ENCODE peak calls at places on chromosome 7, in six cellular contexts. One of them, this sample, is unnamed.

GRCh38 chr7:46133741-46134140 is 212.7 kb upstream of the IGFBP3 start:
- DNase-seq in SK-N-SH: no peak
- DNase-seq in GM23338: no peak
- DNase-seq in neural progenitor cell: no peak
- DNase-seq in endothelial cell of umbilical vein: no peak
- DNase-seq in mammary epithelial cell: no peak
- DNase-seq in this sample: no peak

GRCh38 chr7:65371468-65371867 is 2.2 kb upstream of the ZNF92 start:
- DNase-seq in neural progenitor cell: peak; percentile 20
- DNase-seq in SK-N-SH: no peak
- DNase-seq in mammary epithelial cell: no peak
- DNase-seq in endothelial cell of umbilical vein: no peak
- DNase-seq in GM23338: no peak
- DNase-seq in this sample: no peak

GRCh38 chr7:70776627-70777101 is 355.3 kb upstream of the GALNT17 start:
- DNase-seq in endothelial cell of umbilical vein: no peak
- DNase-seq in neural progenitor cell: no peak
- DNase-seq in GM23338: no peak
- DNase-seq in mammary epithelial cell: peak; percentile 8
- DNase-seq in SK-N-SH: no peak
- DNase-seq in this sample: no peak

GRCh38 chr7:157309990-157310668 is 26.7 kb upstream of the DNAJB6 start:
- DNase-seq in SK-N-SH: peak; percentile 42
- DNase-seq in GM23338: peak; percentile 95
- DNase-seq in endothelial cell of umbilical vein: peak; percentile 28
- DNase-seq in neural progenitor cell: no peak
- DNase-seq in mammary epithelial cell: peak; percentile 98
- DNase-seq in this sample: no peak

GRCh38 chr7:149856-150636 is 42.3 kb upstream of the FAM20C start:
- DNase-seq in endothelial cell of umbilical vein: no peak
- DNase-seq in SK-N-SH: peak; percentile 80
- DNase-seq in neural progenitor cell: no peak
- DNase-seq in mammary epithelial cell: no peak
- DNase-seq in GM23338: peak; percentile 56
- DNase-seq in this sample: no peak

GRCh38 chr7:18927134-18927533 is 190.3 kb downstream of the TWIST1 start:
- DNase-seq in SK-N-SH: no peak
- DNase-seq in endothelial cell of umbilical vein: no peak
- DNase-seq in neural progenitor cell: no peak
- DNase-seq in GM23338: no peak
- DNase-seq in mammary epithelial cell: no peak
- DNase-seq in this sample: no peak

GRCh38 chr7:72546586-72546985 is 134.4 kb upstream of the CALN1 start:
- DNase-seq in GM23338: no peak
- DNase-seq in neural progenitor cell: no peak
- DNase-seq in endothelial cell of umbilical vein: no peak
- DNase-seq in mammary epithelial cell: no peak
- DNase-seq in SK-N-SH: no peak
- DNase-seq in this sample: no peak

GRCh38 chr7:133576769-133577168 is 323.9 kb downstream of the EXOC4 start:
- DNase-seq in mammary epithelial cell: no peak
- DNase-seq in SK-N-SH: peak; percentile 43
- DNase-seq in neural progenitor cell: no peak
- DNase-seq in endothelial cell of umbilical vein: no peak
- DNase-seq in GM23338: no peak
- DNase-seq in this sample: no peak

GRCh38 chr7:131605280-131605878 is 49.0 kb upstream of the PODXL start:
- DNase-seq in mammary epithelial cell: no peak
- DNase-seq in GM23338: peak; percentile 98
- DNase-seq in endothelial cell of umbilical vein: no peak
- DNase-seq in neural progenitor cell: peak; percentile 89
- DNase-seq in SK-N-SH: no peak
- DNase-seq in this sample: no peak

GRCh38 chr7:139734395-139734794 is 43.4 kb downstream of the HIPK2 start:
- DNase-seq in SK-N-SH: no peak
- DNase-seq in mammary epithelial cell: peak; percentile 85
- DNase-seq in GM23338: no peak
- DNase-seq in neural progenitor cell: no peak
- DNase-seq in endothelial cell of umbilical vein: peak; percentile 43
- DNase-seq in this sample: no peak

GRCh38 chr7:143069912-143070500 is 17.9 kb downstream of the OR6V1 start:
- DNase-seq in endothelial cell of umbilical vein: no peak
- DNase-seq in GM23338: peak; percentile 27
- DNase-seq in SK-N-SH: no peak
- DNase-seq in neural progenitor cell: peak; percentile 20
- DNase-seq in mammary epithelial cell: no peak
- DNase-seq in this sample: no peak

GRCh38 chr7:91565499-91566331 is 301.5 kb downstream of the FZD1 start:
- DNase-seq in GM23338: peak; percentile 6
- DNase-seq in SK-N-SH: peak; percentile 44
- DNase-seq in endothelial cell of umbilical vein: no peak
- DNase-seq in mammary epithelial cell: no peak
- DNase-seq in neural progenitor cell: no peak
- DNase-seq in this sample: no peak

GRCh38 chr7:116271980-116272886 is 61.9 kb downstream of the TES start:
- DNase-seq in SK-N-SH: peak; percentile 7
- DNase-seq in mammary epithelial cell: peak; percentile 95
- DNase-seq in GM23338: no peak
- DNase-seq in neural progenitor cell: no peak
- DNase-seq in endothelial cell of umbilical vein: peak; percentile 94
- DNase-seq in this sample: no peak

GRCh38 chr7:130127404-130128395 is 57.4 kb downstream of the KLHDC10 start:
- DNase-seq in GM23338: no peak
- DNase-seq in mammary epithelial cell: no peak
- DNase-seq in endothelial cell of umbilical vein: peak; percentile 79
- DNase-seq in SK-N-SH: no peak
- DNase-seq in neural progenitor cell: no peak
- DNase-seq in this sample: no peak

GRCh38 chr7:158695056-158695455 is 9.5 kb downstream of the NCAPG2 start:
- DNase-seq in endothelial cell of umbilical vein: no peak
- DNase-seq in neural progenitor cell: no peak
- DNase-seq in SK-N-SH: no peak
- DNase-seq in GM23338: no peak
- DNase-seq in mammary epithelial cell: no peak
- DNase-seq in this sample: no peak

GRCh38 chr7:76095908-76096307 is 48.0 kb downstream of the MDH2 start:
- DNase-seq in mammary epithelial cell: no peak
- DNase-seq in SK-N-SH: no peak
- DNase-seq in neural progenitor cell: no peak
- DNase-seq in endothelial cell of umbilical vein: no peak
- DNase-seq in GM23338: no peak
- DNase-seq in this sample: no peak

GRCh38 chr7:121459148-121459547 is 63.0 kb upstream of the FAM3C start:
- DNase-seq in SK-N-SH: no peak
- DNase-seq in neural progenitor cell: no peak
- DNase-seq in GM23338: no peak
- DNase-seq in endothelial cell of umbilical vein: no peak
- DNase-seq in mammary epithelial cell: no peak
- DNase-seq in this sample: no peak

GRCh38 chr7:129843982-129844840 is 108.5 kb downstream of the UBE2H start:
- DNase-seq in mammary epithelial cell: no peak
- DNase-seq in endothelial cell of umbilical vein: peak; percentile 41
- DNase-seq in SK-N-SH: no peak
- DNase-seq in GM23338: peak; percentile 40
- DNase-seq in neural progenitor cell: no peak
- DNase-seq in this sample: peak; percentile 45

GRCh38 chr7:39664057-39664456 is 40.7 kb downstream of the RALA start:
- DNase-seq in mammary epithelial cell: no peak
- DNase-seq in GM23338: no peak
- DNase-seq in neural progenitor cell: no peak
- DNase-seq in endothelial cell of umbilical vein: no peak
- DNase-seq in SK-N-SH: no peak
- DNase-seq in this sample: no peak

GRCh38 chr7:106421181-106421762 is 136.5 kb upstream of the NAMPT start:
- DNase-seq in GM23338: no peak
- DNase-seq in mammary epithelial cell: peak; percentile 41
- DNase-seq in SK-N-SH: no peak
- DNase-seq in neural progenitor cell: no peak
- DNase-seq in endothelial cell of umbilical vein: peak; percentile 86
- DNase-seq in this sample: no peak

GRCh38 chr7:134878731-134879295 is 99.4 kb downstream of the CALD1 start:
- DNase-seq in neural progenitor cell: no peak
- DNase-seq in endothelial cell of umbilical vein: no peak
- DNase-seq in GM23338: no peak
- DNase-seq in mammary epithelial cell: no peak
- DNase-seq in SK-N-SH: no peak
- DNase-seq in this sample: no peak

GRCh38 chr7:147509052-147509480 is 1081.5 kb upstream of the C7orf33 start:
- DNase-seq in endothelial cell of umbilical vein: no peak
- DNase-seq in neural progenitor cell: no peak
- DNase-seq in mammary epithelial cell: peak; percentile 17
- DNase-seq in GM23338: no peak
- DNase-seq in SK-N-SH: no peak
- DNase-seq in this sample: no peak

GRCh38 chr7:147510913-147511312 is 1079.7 kb upstream of the C7orf33 start:
- DNase-seq in endothelial cell of umbilical vein: no peak
- DNase-seq in mammary epithelial cell: peak; percentile 68
- DNase-seq in SK-N-SH: no peak
- DNase-seq in neural progenitor cell: no peak
- DNase-seq in GM23338: no peak
- DNase-seq in this sample: no peak

GRCh38 chr7:147513451-147513850 is 1077.1 kb upstream of the C7orf33 start:
- DNase-seq in GM23338: no peak
- DNase-seq in SK-N-SH: no peak
- DNase-seq in neural progenitor cell: no peak
- DNase-seq in mammary epithelial cell: no peak
- DNase-seq in endothelial cell of umbilical vein: no peak
- DNase-seq in this sample: no peak

DNA sequence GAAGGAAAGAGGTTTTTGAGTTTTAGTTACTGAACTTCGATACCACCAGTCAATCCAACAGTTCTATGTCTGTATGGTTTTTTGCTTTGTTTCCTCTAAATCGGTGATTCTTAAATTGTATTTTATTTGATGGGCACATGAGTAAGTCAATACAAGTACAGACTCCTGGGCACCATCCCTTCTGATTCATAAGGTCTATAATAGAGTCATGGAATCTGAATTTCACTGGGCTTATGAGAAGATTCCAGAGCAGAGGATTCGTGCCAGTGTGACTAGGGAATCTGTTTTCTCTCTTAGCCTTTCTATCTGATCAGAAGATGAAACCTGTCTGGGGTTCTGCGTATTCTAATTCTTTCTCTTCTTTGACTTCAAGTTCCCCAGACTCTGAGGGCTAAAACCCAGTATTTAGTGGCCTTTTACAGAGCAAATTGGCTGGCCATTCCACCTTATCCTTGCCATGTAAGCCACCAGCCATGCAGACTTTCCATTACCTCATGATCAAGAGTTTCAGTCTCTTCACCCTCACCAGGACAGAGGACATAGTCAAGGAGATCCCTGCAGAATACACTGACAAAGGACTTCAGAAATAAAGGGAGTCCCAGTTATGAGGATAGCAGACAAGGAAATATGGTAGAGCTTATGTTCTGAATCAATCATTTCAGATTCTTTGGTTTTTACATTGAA is 1080.6 kb upstream of the C7orf33 start:
- DNase-seq in neural progenitor cell: no peak
- DNase-seq in endothelial cell of umbilical vein: no peak
- DNase-seq in GM23338: no peak
- DNase-seq in mammary epithelial cell: no peak
- DNase-seq in SK-N-SH: no peak
- DNase-seq in this sample: no peak
- H2AFZ ChIP-seq in neural progenitor cell: no peak overlapping the region
- H2AFZ ChIP-seq in endothelial cell of umbilical vein: no peak overlapping the region
- H2AFZ ChIP-seq in GM23338: no peak overlapping the region
- H2AFZ ChIP-seq in mammary epithelial cell: peak overlapping the region; percentile 61
- H2AFZ ChIP-seq in SK-N-SH: peak overlapping the region; percentile 3
- H2AFZ ChIP-seq in this sample: no peak overlapping the region

GRCh38 chr7:26618458-26618857 is 245.9 kb downstream of the SKAP2 start:
- DNase-seq in GM23338: no peak
- DNase-seq in SK-N-SH: no peak
- DNase-seq in neural progenitor cell: no peak
- DNase-seq in endothelial cell of umbilical vein: no peak
- DNase-seq in mammary epithelial cell: no peak
- DNase-seq in this sample: no peak

GRCh38 chr7:26614503-26614902 is 249.9 kb downstream of the SKAP2 start:
- DNase-seq in GM23338: no peak
- DNase-seq in mammary epithelial cell: no peak
- DNase-seq in SK-N-SH: no peak
- DNase-seq in neural progenitor cell: no peak
- DNase-seq in endothelial cell of umbilical vein: no peak
- DNase-seq in this sample: no peak

GRCh38 chr7:26617066-26617465 is 247.3 kb downstream of the SKAP2 start:
- DNase-seq in SK-N-SH: no peak
- DNase-seq in mammary epithelial cell: no peak
- DNase-seq in GM23338: no peak
- DNase-seq in endothelial cell of umbilical vein: no peak
- DNase-seq in neural progenitor cell: no peak
- DNase-seq in this sample: no peak

GRCh38 chr7:26618898-26619297 is 245.5 kb downstream of the SKAP2 start:
- DNase-seq in GM23338: no peak
- DNase-seq in endothelial cell of umbilical vein: no peak
- DNase-seq in mammary epithelial cell: no peak
- DNase-seq in neural progenitor cell: no peak
- DNase-seq in SK-N-SH: no peak
- DNase-seq in this sample: no peak

GRCh38 chr7:26616235-26616634 is 248.2 kb downstream of the SKAP2 start:
- DNase-seq in neural progenitor cell: no peak
- DNase-seq in SK-N-SH: no peak
- DNase-seq in GM23338: no peak
- DNase-seq in endothelial cell of umbilical vein: no peak
- DNase-seq in mammary epithelial cell: peak; percentile 51
- DNase-seq in this sample: no peak
- H2AFZ ChIP-seq in neural progenitor cell: no peak overlapping the region
- H2AFZ ChIP-seq in SK-N-SH: no peak overlapping the region
- H2AFZ ChIP-seq in GM23338: no peak overlapping the region
- H2AFZ ChIP-seq in endothelial cell of umbilical vein: no peak overlapping the region
- H2AFZ ChIP-seq in mammary epithelial cell: peak overlapping the region; percentile 48
- H2AFZ ChIP-seq in this sample: no peak overlapping the region

GRCh38 chr7:114530074-114530611 is 115.5 kb downstream of the FOXP2 start:
- DNase-seq in endothelial cell of umbilical vein: no peak
- DNase-seq in mammary epithelial cell: no peak
- DNase-seq in GM23338: no peak
- DNase-seq in neural progenitor cell: no peak
- DNase-seq in SK-N-SH: no peak
- DNase-seq in this sample: no peak
- H2AFZ ChIP-seq in endothelial cell of umbilical vein: peak overlapping the region; percentile 30
- H2AFZ ChIP-seq in mammary epithelial cell: no peak overlapping the region
- H2AFZ ChIP-seq in GM23338: no peak overlapping the region
- H2AFZ ChIP-seq in neural progenitor cell: no peak overlapping the region
- H2AFZ ChIP-seq in SK-N-SH: no peak overlapping the region
- H2AFZ ChIP-seq in this sample: no peak overlapping the region

GRCh38 chr7:50142421-50143113 is 49.5 kb upstream of the ZPBP start:
- DNase-seq in SK-N-SH: no peak
- DNase-seq in GM23338: peak; percentile 64
- DNase-seq in mammary epithelial cell: no peak
- DNase-seq in endothelial cell of umbilical vein: peak; percentile 44
- DNase-seq in neural progenitor cell: peak; percentile 39
- DNase-seq in this sample: peak; percentile 80

GRCh38 chr7:50145801-50146338 is 52.8 kb upstream of the ZPBP start:
- DNase-seq in GM23338: no peak
- DNase-seq in SK-N-SH: no peak
- DNase-seq in neural progenitor cell: no peak
- DNase-seq in mammary epithelial cell: no peak
- DNase-seq in endothelial cell of umbilical vein: no peak
- DNase-seq in this sample: peak; percentile 82

GRCh38 chr7:50141854-50142253 is 48.8 kb upstream of the ZPBP start:
- DNase-seq in SK-N-SH: no peak
- DNase-seq in GM23338: peak; percentile 18
- DNase-seq in neural progenitor cell: no peak
- DNase-seq in endothelial cell of umbilical vein: no peak
- DNase-seq in mammary epithelial cell: no peak
- DNase-seq in this sample: no peak

GRCh38 chr7:50141131-50141530 is 48.1 kb upstream of the ZPBP start:
- DNase-seq in neural progenitor cell: no peak
- DNase-seq in mammary epithelial cell: no peak
- DNase-seq in endothelial cell of umbilical vein: no peak
- DNase-seq in GM23338: no peak
- DNase-seq in SK-N-SH: no peak
- DNase-seq in this sample: peak; percentile 53

GRCh38 chr7:50140688-50141087 is 47.6 kb upstream of the ZPBP start:
- DNase-seq in SK-N-SH: no peak
- DNase-seq in mammary epithelial cell: no peak
- DNase-seq in endothelial cell of umbilical vein: no peak
- DNase-seq in GM23338: no peak
- DNase-seq in neural progenitor cell: no peak
- DNase-seq in this sample: no peak
- H2AFZ ChIP-seq in SK-N-SH: no peak overlapping the region
- H2AFZ ChIP-seq in mammary epithelial cell: no peak overlapping the region
- H2AFZ ChIP-seq in endothelial cell of umbilical vein: no peak overlapping the region
- H2AFZ ChIP-seq in GM23338: no peak overlapping the region
- H2AFZ ChIP-seq in neural progenitor cell: no peak overlapping the region
- H2AFZ ChIP-seq in this sample: peak overlapping the region; percentile 71

This sample was measured in OCI-LY7.